ENCODE peak calls at places on chromosomes 13 and 19, in seven cellular contexts. D is psoas muscle, X is body of pancreas, O is left lung, G is upper lobe of right lung, N is neural progenitor cell, U is endothelial cell. W is an unnamed sample.

GRCh38 chr19:3805859-3806258 is 19.7 kb upstream of the MATK start:
- DNase-seq in D (no peak), X (no peak), O (peak; percentile 63), G (no peak), N (no peak), U (no peak), W (no peak)

GRCh38 chr19:42276821-42277220 is 7.8 kb downstream of the CIC start:
- DNase-seq in D (no peak), X (no peak), O (no peak), G (no peak), N (no peak), U (no peak), W (no peak)

GRCh38 chr13:27005556-27005955 is 166.1 kb downstream of the USP12 start:
- DNase-seq in D (no peak), X (peak; percentile 27), O (no peak), G (no peak), N (peak; percentile 23), U (no peak), W (no peak)

GRCh38 chr19:1780272-1780957 is 27.1 kb downstream of the ONECUT3 start:
- DNase-seq in D (no peak), X (no peak), O (no peak), G (no peak), N (no peak), U (no peak), W (no peak)

GRCh38 chr13:97568850-97569249 is 134.9 kb downstream of the RAP2A start:
- DNase-seq in D (no peak), X (peak; percentile 63), O (no peak), G (no peak), N (peak; percentile 20), U (peak; percentile 56), W (no peak)

GRCh38 chr13:109253316-109253715 is 533.1 kb downstream of the IRS2 start:
- DNase-seq in D (no peak), X (no peak), O (no peak), G (no peak), N (no peak), U (no peak), W (no peak)

GRCh38 chr19:3618144-3618810 is 8.3 kb downstream of the CACTIN start:
- DNase-seq in D (peak; percentile 80), X (peak; percentile 44), O (peak; percentile 90), G (peak; percentile 80), N (peak; percentile 78), U (peak; percentile 67), W (peak; percentile 44)

GRCh38 chr13:96671073-96671472 is 323.2 kb downstream of the OXGR1 start:
- DNase-seq in D (no peak), X (no peak), O (no peak), G (no peak), N (no peak), U (no peak), W (no peak)

GRCh38 chr13:101576452-101576851 is 124.0 kb downstream of the ITGBL1 start:
- DNase-seq in D (no peak), X (no peak), O (no peak), G (no peak), N (no peak), U (no peak), W (no peak)

GRCh38 chr13:88395804-88396203 is 724.6 kb downstream of the SLITRK5 start:
- DNase-seq in D (no peak), X (no peak), O (no peak), G (no peak), N (no peak), U (no peak), W (no peak)

GRCh38 chr19:18304194-18304495 is 18.7 kb downstream of the LSM4 start:
- DNase-seq in D (peak; percentile 53), X (no peak), O (no peak), G (no peak), N (no peak), U (no peak), W (no peak)

GRCh38 chr13:101845501-101846012 is 393.1 kb downstream of the ITGBL1 start:
- DNase-seq in D (no peak), X (no peak), O (no peak), G (no peak), N (peak; percentile 29), U (no peak), W (no peak)

GRCh38 chr13:39401091-39401647 is 201.8 kb downstream of the LHFPL6 start:
- DNase-seq in D (no peak), X (no peak), O (no peak), G (no peak), N (no peak), U (no peak), W (no peak)

GRCh38 chr13:113176292-113176691 is 17.8 kb downstream of the PROZ start:
- DNase-seq in D (no peak), X (no peak), O (peak; percentile 84), G (no peak), N (no peak), U (no peak), W (peak; percentile 69)

GRCh38 chr13:101673360-101674105 is 221.1 kb downstream of the ITGBL1 start:
- DNase-seq in D (no peak), X (no peak), O (no peak), G (no peak), N (no peak), U (no peak), W (no peak)

GRCh38 chr19:45249261-45250033 is 1.6 kb upstream of the MARK4 start:
- DNase-seq in D (no peak), X (no peak), O (no peak), G (no peak), N (no peak), U (no peak), W (no peak)

GRCh38 chr13:71799320-71799719 is 67.7 kb downstream of the DACH1 start:
- DNase-seq in D (no peak), X (no peak), O (no peak), G (no peak), N (no peak), U (no peak), W (no peak)
- TF ChIP-seq CTCF in D (no peak), X (no peak), O (no peak), G (no peak), N (no peak), U (no peak), W (no peak)

DNA sequence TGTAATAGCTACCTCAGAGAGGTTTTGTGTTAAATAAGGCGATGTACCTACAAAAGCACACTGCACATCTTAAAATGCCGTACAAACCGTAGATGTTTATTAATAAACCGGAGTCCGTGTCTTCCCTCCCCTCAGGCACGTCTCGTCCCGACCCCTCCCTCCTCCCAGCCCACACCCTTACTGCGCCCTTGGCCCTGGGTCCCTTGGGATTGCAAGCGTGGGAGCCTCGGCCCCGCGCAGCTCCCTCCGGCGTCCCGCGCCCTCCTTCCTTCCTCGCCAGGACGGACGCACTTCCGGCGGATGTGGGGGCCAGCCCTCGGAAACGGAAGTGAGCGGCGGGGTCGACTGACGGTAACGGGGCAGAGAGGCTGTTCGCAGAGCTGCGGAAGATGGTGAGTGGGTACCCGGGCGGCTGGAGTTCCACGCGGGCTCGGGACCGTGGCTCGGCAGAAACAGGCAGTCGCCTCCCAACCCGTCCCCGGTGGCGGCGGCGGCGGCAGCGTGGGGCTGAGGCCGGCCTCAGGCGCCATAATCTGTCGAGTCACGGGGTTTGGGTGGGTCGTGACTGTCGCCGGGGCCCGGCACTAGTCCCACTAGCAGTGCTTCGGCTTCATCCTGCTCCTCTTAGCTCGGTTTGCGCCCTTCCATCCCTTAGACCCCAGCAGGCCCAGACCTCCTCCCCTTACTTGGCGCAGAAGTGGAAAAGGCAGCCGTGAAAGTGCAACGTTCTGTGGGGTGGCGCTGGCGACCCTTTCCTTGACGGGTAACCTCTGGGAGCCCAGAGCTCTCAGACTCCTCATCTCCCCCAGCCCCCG is at the start of gene POMP:
- DNase-seq in D (peak; percentile 95), X (peak; percentile 89), O (peak; percentile 98), G (peak; percentile 97), N (peak; percentile 89), U (peak; percentile 83), W (peak; percentile 87)
- TF ChIP-seq CTCF in D (no peak), X (no peak), O (no peak), G (no peak), N (no peak), U (no peak), W (no peak)

DNA sequence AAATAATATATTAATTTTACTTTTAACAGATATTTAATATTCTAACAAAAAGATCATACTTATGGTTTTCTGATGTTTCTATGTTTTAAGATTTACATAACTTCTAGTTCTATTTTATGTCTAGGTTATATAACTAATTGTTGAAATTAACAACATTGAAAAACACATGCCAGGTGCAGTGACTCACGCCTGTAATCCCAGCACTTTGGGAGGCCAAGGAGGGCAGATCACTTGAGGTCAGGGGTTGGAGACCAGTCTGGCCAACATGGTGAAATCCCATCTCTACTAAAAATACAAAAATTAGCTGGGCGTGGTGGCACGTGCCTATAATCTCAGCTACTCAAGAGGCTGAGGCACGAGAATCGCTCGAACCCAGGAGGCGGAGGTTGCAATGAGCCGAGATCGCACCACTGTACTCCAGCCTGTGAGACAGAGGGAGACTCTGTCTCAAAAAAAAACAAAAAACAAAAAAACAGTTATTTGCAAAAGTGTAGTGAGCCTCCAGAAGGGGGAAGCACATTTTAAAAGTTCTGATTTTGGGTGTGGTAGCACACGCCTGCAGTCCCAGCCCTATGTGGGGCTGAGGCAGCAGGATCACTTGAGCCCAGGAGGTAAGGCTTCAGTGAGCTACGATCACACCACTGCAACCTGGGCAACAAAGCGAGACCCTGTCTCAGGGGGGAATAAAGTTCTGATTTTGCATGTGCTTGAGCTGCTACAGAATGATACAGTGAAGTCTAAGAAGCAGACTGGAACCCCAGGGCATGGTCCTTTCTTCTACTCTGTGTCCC is 18.6 kb downstream of the MIPEP start:
- DNase-seq in D (no peak), X (no peak), O (no peak), G (no peak), N (no peak), U (no peak), W (no peak)
- TF ChIP-seq CTCF in D (no peak), X (no peak), O (no peak), G (no peak), N (no peak), U (no peak), W (no peak)

GRCh38 chr19:664913-665443 is 2.0 kb upstream of the RNF126 start:
- DNase-seq in D (peak; percentile 82), X (peak; percentile 79), O (peak; percentile 94), G (peak; percentile 90), N (peak; percentile 95), U (peak; percentile 96), W (peak; percentile 72)

GRCh38 chr19:662962-663681 is at the start of gene RNF126:
- DNase-seq in D (peak; percentile 96), X (peak; percentile 95), O (peak; percentile 97), G (peak; percentile 96), N (peak; percentile 93), U (peak; percentile 91), W (peak; percentile 88)

GRCh38 chr19:662207-662961 is 630 bp downstream of the RNF126 start:
- DNase-seq in D (peak; percentile 33), X (peak; percentile 77), O (peak; percentile 91), G (peak; percentile 84), N (peak; percentile 55), U (peak; percentile 36), W (no peak)

GRCh38 chr19:661427-662196 is 1.4 kb downstream of the RNF126 start:
- DNase-seq in D (no peak), X (no peak), O (no peak), G (no peak), N (no peak), U (no peak), W (no peak)

GRCh38 chr19:663682-664117 is 686 bp upstream of the RNF126 start:
- DNase-seq in D (no peak), X (no peak), O (no peak), G (no peak), N (no peak), U (no peak), W (no peak)
- TF ChIP-seq CTCF in D (no peak), X (no peak), O (no peak), G (no peak), N (no peak), U (no peak), W (no peak)